ENCODE peak calls at places on chromosomes 7 and 10, in five cellular contexts. One of them, this sample, is unnamed.

GRCh38 chr7:636396-636795 is 90.1 kb upstream of the DNAAF5 start:
- DNase-seq in H9: no peak
- DNase-seq in suprapubic skin: no peak
- DNase-seq in foreskin fibroblast: no peak
- DNase-seq in sigmoid colon: no peak
- DNase-seq in this sample: no peak

GRCh38 chr7:4345004-4345403 is 337.1 kb upstream of the FOXK1 start:
- DNase-seq in H9: no peak
- DNase-seq in suprapubic skin: no peak
- DNase-seq in foreskin fibroblast: no peak
- DNase-seq in sigmoid colon: no peak
- DNase-seq in this sample: no peak

GRCh38 chr10:119893845-119894427 is 1.4 kb downstream of the SEC23IP start:
- DNase-seq in H9: no peak
- DNase-seq in suprapubic skin: no peak
- DNase-seq in foreskin fibroblast: no peak
- DNase-seq in sigmoid colon: no peak
- DNase-seq in this sample: no peak

GRCh38 chr7:117479480-117480224 is at the start of gene CFTR:
- DNase-seq in H9: peak
- DNase-seq in suprapubic skin: peak
- DNase-seq in foreskin fibroblast: no peak
- DNase-seq in sigmoid colon: no peak
- DNase-seq in this sample: no peak

GRCh38 chr7:70636169-70636568 is 495.8 kb upstream of the GALNT17 start:
- DNase-seq in H9: no peak
- DNase-seq in suprapubic skin: no peak
- DNase-seq in foreskin fibroblast: no peak
- DNase-seq in sigmoid colon: no peak
- DNase-seq in this sample: no peak

GRCh38 chr10:21191512-21191911 is 294.4 kb upstream of the NEBL start:
- DNase-seq in H9: no peak
- DNase-seq in suprapubic skin: no peak
- DNase-seq in foreskin fibroblast: no peak
- DNase-seq in sigmoid colon: no peak
- DNase-seq in this sample: no peak

GRCh38 chr7:134813668-134814067 is 34.2 kb downstream of the CALD1 start:
- DNase-seq in H9: no peak
- DNase-seq in suprapubic skin: no peak
- DNase-seq in foreskin fibroblast: peak
- DNase-seq in sigmoid colon: no peak
- DNase-seq in this sample: no peak

GRCh38 chr10:83734278-83734677 is 405.0 kb upstream of the GHITM start:
- DNase-seq in H9: no peak
- DNase-seq in suprapubic skin: no peak
- DNase-seq in foreskin fibroblast: no peak
- DNase-seq in sigmoid colon: no peak
- DNase-seq in this sample: no peak

GRCh38 chr7:114082934-114083647 is 164.3 kb upstream of the PPP1R3A start:
- DNase-seq in H9: peak
- DNase-seq in suprapubic skin: peak
- DNase-seq in foreskin fibroblast: no peak
- DNase-seq in sigmoid colon: peak
- DNase-seq in this sample: no peak

GRCh38 chr7:94848531-94848930 is 58.9 kb upstream of the PPP1R9A start:
- DNase-seq in H9: no peak
- DNase-seq in suprapubic skin: no peak
- DNase-seq in foreskin fibroblast: no peak
- DNase-seq in sigmoid colon: no peak
- DNase-seq in this sample: no peak

GRCh38 chr7:54722502-54722901 is 36.5 kb downstream of the SEC61G start:
- DNase-seq in H9: no peak
- DNase-seq in suprapubic skin: no peak
- DNase-seq in foreskin fibroblast: no peak
- DNase-seq in sigmoid colon: no peak
- DNase-seq in this sample: no peak

GRCh38 chr7:5997210-5997808 is 11.5 kb downstream of the PMS2 start:
- DNase-seq in H9: no peak
- DNase-seq in suprapubic skin: no peak
- DNase-seq in foreskin fibroblast: peak
- DNase-seq in sigmoid colon: no peak
- DNase-seq in this sample: peak

GRCh38 chr7:106604303-106604918 is 56.5 kb downstream of the CCDC71L start:
- DNase-seq in H9: no peak
- DNase-seq in suprapubic skin: no peak
- DNase-seq in foreskin fibroblast: no peak
- DNase-seq in sigmoid colon: no peak
- DNase-seq in this sample: no peak

GRCh38 chr7:45890902-45891461 is 2.7 kb downstream of the IGFBP1 start:
- DNase-seq in H9: no peak
- DNase-seq in suprapubic skin: no peak
- DNase-seq in foreskin fibroblast: no peak
- DNase-seq in sigmoid colon: no peak
- DNase-seq in this sample: no peak

GRCh38 chr10:119917777-119918176 is 25.2 kb downstream of the SEC23IP start:
- DNase-seq in H9: no peak
- DNase-seq in suprapubic skin: no peak
- DNase-seq in foreskin fibroblast: no peak
- DNase-seq in sigmoid colon: no peak
- DNase-seq in this sample: no peak

GRCh38 chr10:11908991-11909390 is 85.8 kb downstream of the PROSER2 start:
- DNase-seq in H9: no peak
- DNase-seq in suprapubic skin: no peak
- DNase-seq in foreskin fibroblast: no peak
- DNase-seq in sigmoid colon: no peak
- DNase-seq in this sample: no peak

GRCh38 chr10:11909618-11910017 is 86.5 kb downstream of the PROSER2 start:
- DNase-seq in H9: no peak
- DNase-seq in suprapubic skin: peak
- DNase-seq in foreskin fibroblast: no peak
- DNase-seq in sigmoid colon: no peak
- DNase-seq in this sample: no peak

GRCh38 chr10:11910102-11910501 is 86.9 kb downstream of the PROSER2 start:
- DNase-seq in H9: no peak
- DNase-seq in suprapubic skin: peak
- DNase-seq in foreskin fibroblast: no peak
- DNase-seq in sigmoid colon: no peak
- DNase-seq in this sample: no peak

GRCh38 chr10:11908536-11908935 is 85.4 kb downstream of the PROSER2 start:
- DNase-seq in H9: no peak
- DNase-seq in suprapubic skin: no peak
- DNase-seq in foreskin fibroblast: no peak
- DNase-seq in sigmoid colon: no peak
- DNase-seq in this sample: no peak

GRCh38 chr10:11913184-11913641 is 90.1 kb downstream of the PROSER2 start:
- DNase-seq in H9: peak
- DNase-seq in suprapubic skin: peak
- DNase-seq in foreskin fibroblast: no peak
- DNase-seq in sigmoid colon: no peak
- DNase-seq in this sample: no peak
- TF ChIP-seq CTCF in H9: no peak
- TF ChIP-seq CTCF in suprapubic skin: no peak
- TF ChIP-seq CTCF in foreskin fibroblast: no peak
- TF ChIP-seq CTCF in sigmoid colon: no peak
- TF ChIP-seq CTCF in this sample: no peak

GRCh38 chr7:88985309-88985708 is 189.8 kb upstream of the TEX47 start:
- DNase-seq in H9: no peak
- DNase-seq in suprapubic skin: no peak
- DNase-seq in foreskin fibroblast: no peak
- DNase-seq in sigmoid colon: no peak
- DNase-seq in this sample: no peak
- TF ChIP-seq CTCF in H9: no peak
- TF ChIP-seq CTCF in suprapubic skin: no peak
- TF ChIP-seq CTCF in foreskin fibroblast: no peak
- TF ChIP-seq CTCF in sigmoid colon: no peak
- TF ChIP-seq CTCF in this sample: no peak

GRCh38 chr7:23276381-23276780 is 22.8 kb upstream of the MALSU1 start:
- DNase-seq in H9: peak
- DNase-seq in suprapubic skin: no peak
- DNase-seq in foreskin fibroblast: no peak
- DNase-seq in sigmoid colon: no peak
- DNase-seq in this sample: no peak
- TF ChIP-seq CTCF in H9: peak
- TF ChIP-seq CTCF in suprapubic skin: no peak
- TF ChIP-seq CTCF in foreskin fibroblast: peak
- TF ChIP-seq CTCF in sigmoid colon: no peak
- TF ChIP-seq CTCF in this sample: peak

DNA sequence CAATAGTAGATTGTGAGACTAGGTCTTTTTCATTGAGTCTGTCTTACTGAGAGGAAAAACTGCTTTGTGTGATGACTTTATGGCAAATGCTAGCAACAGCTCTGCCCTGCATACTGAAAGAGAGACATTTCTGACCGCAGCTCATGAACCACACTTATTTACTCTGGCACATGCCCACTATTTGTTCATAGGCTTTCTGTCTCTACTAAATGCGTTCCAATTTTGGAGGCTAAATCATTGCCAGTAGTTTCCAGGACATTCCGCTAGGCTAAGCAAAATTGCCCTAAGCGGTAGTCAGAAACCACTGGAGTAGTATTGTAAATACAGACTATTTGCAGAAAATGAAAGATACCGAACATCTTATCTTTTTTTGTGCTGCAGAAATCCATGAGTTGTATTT is 55.6 kb upstream of the DLX6 start:
- DNase-seq in H9: no peak
- DNase-seq in suprapubic skin: no peak
- DNase-seq in foreskin fibroblast: no peak
- DNase-seq in sigmoid colon: no peak
- DNase-seq in this sample: no peak
- TF ChIP-seq CTCF in H9: no peak
- TF ChIP-seq CTCF in suprapubic skin: no peak
- TF ChIP-seq CTCF in foreskin fibroblast: no peak
- TF ChIP-seq CTCF in sigmoid colon: no peak
- TF ChIP-seq CTCF in this sample: no peak

GRCh38 chr7:115937960-115938359 is 92.6 kb downstream of the TFEC start:
- DNase-seq in H9: no peak
- DNase-seq in suprapubic skin: no peak
- DNase-seq in foreskin fibroblast: no peak
- DNase-seq in sigmoid colon: no peak
- DNase-seq in this sample: no peak

GRCh38 chr7:115941703-115942268 is 88.8 kb downstream of the TFEC start:
- DNase-seq in H9: no peak
- DNase-seq in suprapubic skin: no peak
- DNase-seq in foreskin fibroblast: peak
- DNase-seq in sigmoid colon: no peak
- DNase-seq in this sample: no peak

GRCh38 chr7:115940462-115941060 is 90.0 kb downstream of the TFEC start:
- DNase-seq in H9: no peak
- DNase-seq in suprapubic skin: no peak
- DNase-seq in foreskin fibroblast: peak
- DNase-seq in sigmoid colon: no peak
- DNase-seq in this sample: no peak
- TF ChIP-seq CTCF in H9: no peak
- TF ChIP-seq CTCF in suprapubic skin: no peak
- TF ChIP-seq CTCF in foreskin fibroblast: no peak
- TF ChIP-seq CTCF in sigmoid colon: no peak
- TF ChIP-seq CTCF in this sample: no peak

GRCh38 chr7:25384820-25385560 is 156.7 kb upstream of the NPVF start:
- DNase-seq in H9: no peak
- DNase-seq in suprapubic skin: no peak
- DNase-seq in foreskin fibroblast: no peak
- DNase-seq in sigmoid colon: no peak
- DNase-seq in this sample: no peak
- TF ChIP-seq CTCF in H9: no peak
- TF ChIP-seq CTCF in suprapubic skin: no peak
- TF ChIP-seq CTCF in foreskin fibroblast: no peak
- TF ChIP-seq CTCF in sigmoid colon: no peak
- TF ChIP-seq CTCF in this sample: no peak

GRCh38 chr10:118259288-118259906 is 82.7 kb downstream of the FAM204A start:
- DNase-seq in H9: peak
- DNase-seq in suprapubic skin: no peak
- DNase-seq in foreskin fibroblast: no peak
- DNase-seq in sigmoid colon: no peak
- DNase-seq in this sample: no peak
- TF ChIP-seq CTCF in H9: peak
- TF ChIP-seq CTCF in suprapubic skin: peak
- TF ChIP-seq CTCF in foreskin fibroblast: peak
- TF ChIP-seq CTCF in sigmoid colon: peak
- TF ChIP-seq CTCF in this sample: peak